ENCODE peak calls at places on chromosomes 12 and 14, in ten cellular contexts. X is NB4, V is ovary, I is GM23338, Z is A549, F is HepG2, Q is tibial artery, P is cardiac fibroblast, K is epithelial cell of esophagus, E is brain microvascular endothelial cell. C is an unnamed sample.

GRCh38 chr12:5456906-5457305 is 25.0 kb downstream of the NTF3 start:
- DNase-seq in F (no peak), E (peak), V (no peak), Q (peak), X (peak), Z (no peak), I (peak), P (peak), K (no peak), C (peak)

GRCh38 chr12:124098101-124098757 is 125.2 kb downstream of the ZNF664 start:
- DNase-seq in E (no peak), P (no peak), V (no peak), X (no peak), K (no peak), Z (no peak), I (no peak), F (no peak), Q (no peak), C (no peak)

GRCh38 chr14:36647827-36648753 is 13.6 kb upstream of the PAX9 start:
- DNase-seq in F (peak), P (peak), V (no peak), K (peak), Z (peak), X (no peak), Q (peak), I (peak), E (peak), C (peak)

GRCh38 chr14:62126885-62127478 is 364.8 kb downstream of the SNAPC1 start:
- DNase-seq in K (peak), I (peak), X (peak), Z (peak), Q (no peak), E (peak), F (peak), V (no peak), P (peak), C (peak)

GRCh38 chr12:87025976-87026375 is 769.8 kb upstream of the MGAT4C start:
- DNase-seq in X (no peak), Q (no peak), P (no peak), K (no peak), V (no peak), Z (no peak), I (no peak), F (no peak), E (no peak), C (no peak)

GRCh38 chr12:8823565-8824300 is 1.3 kb downstream of the A2ML1 start:
- DNase-seq in X (peak), F (no peak), I (peak), P (peak), K (peak), Z (no peak), V (peak), E (no peak), Q (no peak), C (no peak)

GRCh38 chr14:95313707-95314106 is 6.0 kb downstream of the CLMN start:
- DNase-seq in Q (peak), P (peak), Z (peak), F (peak), V (peak), X (peak), K (peak), I (no peak), E (peak), C (peak)

GRCh38 chr14:54166049-54166950 is 209.7 kb upstream of the BMP4 start:
- DNase-seq in E (no peak), F (no peak), I (no peak), K (peak), P (no peak), X (no peak), Z (no peak), V (no peak), Q (no peak), C (no peak)

GRCh38 chr14:87628129-87628528 is 364.9 kb downstream of the GALC start:
- DNase-seq in V (peak), F (peak), K (no peak), E (no peak), I (peak), Q (no peak), Z (no peak), P (no peak), X (peak), C (peak)

GRCh38 chr12:116123511-116124258 is 153.8 kb downstream of the MED13L start:
- DNase-seq in K (peak), X (peak), Q (no peak), P (peak), V (no peak), F (no peak), I (no peak), E (peak), Z (no peak), C (peak)

GRCh38 chr12:1811281-1811947 is 9.0 kb upstream of the LRTM2 start:
- DNase-seq in I (no peak), F (peak), Q (no peak), E (peak), X (peak), Z (no peak), P (peak), V (no peak), K (no peak), C (no peak)

GRCh38 chr12:93243689-93244513 is 133.8 kb upstream of the NUDT4 start:
- DNase-seq in Q (no peak), F (peak), P (peak), K (peak), Z (no peak), V (peak), E (no peak), X (peak), I (no peak), C (peak)

GRCh38 chr14:31927348-31927826 is 149.7 kb upstream of the ARHGAP5 start:
- DNase-seq in Z (peak), F (peak), K (peak), Q (no peak), P (peak), V (no peak), X (no peak), E (peak), I (peak), C (peak)

DNA sequence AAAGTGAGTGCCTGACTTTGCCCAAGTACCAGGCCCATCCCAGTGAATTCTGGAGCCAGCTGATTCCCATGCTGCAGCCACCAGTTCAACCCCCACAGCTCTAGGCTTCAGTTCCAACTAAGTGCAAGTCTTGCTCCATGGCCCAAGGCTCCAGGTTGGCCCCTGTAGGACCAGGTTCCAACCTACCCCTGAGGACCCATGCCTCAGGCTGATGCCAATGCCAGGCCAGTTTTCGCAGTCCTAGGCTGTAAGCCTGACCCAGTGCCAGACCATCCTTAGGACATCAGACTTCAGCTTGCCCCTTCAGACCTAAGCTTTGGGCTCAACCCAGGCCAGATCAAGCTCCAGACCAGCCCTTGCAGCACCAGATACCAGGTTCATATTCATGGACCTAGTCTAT is 352.6 kb downstream of the FSCB start:
- DNase-seq in Q (no peak), P (no peak), K (no peak), E (no peak), V (no peak), Z (no peak), I (no peak), X (no peak), F (no peak), C (no peak)
- TF ChIP-seq CTCF in Q (no peak), P (no peak), K (no peak), E (no peak), V (no peak), Z (no peak), I (no peak), X (no peak), F (no peak), C (no peak)

GRCh38 chr12:113650476-113650875 is 178.8 kb upstream of the LHX5 start:
- DNase-seq in V (no peak), P (no peak), F (no peak), K (no peak), I (no peak), X (no peak), Z (no peak), Q (no peak), E (no peak), C (no peak)
- TF ChIP-seq CTCF in V (no peak), P (no peak), F (no peak), K (no peak), I (no peak), X (no peak), Z (no peak), Q (no peak), E (no peak), C (no peak)

GRCh38 chr14:75371297-75371696 is 56.5 kb upstream of the JDP2 start:
- DNase-seq in P (no peak), F (no peak), Q (no peak), I (no peak), V (no peak), E (no peak), K (no peak), Z (no peak), X (no peak), C (no peak)
- TF ChIP-seq CTCF in P (no peak), F (no peak), Q (no peak), I (no peak), V (no peak), E (no peak), K (no peak), Z (no peak), X (no peak), C (no peak)

GRCh38 chr14:104800600-104801283 is at the start of gene ZBTB42:
- DNase-seq in Q (peak), P (peak), F (peak), K (peak), E (peak), I (peak), V (peak), Z (no peak), X (peak), C (peak)

GRCh38 chr14:104799239-104799599 is 1.7 kb upstream of the ZBTB42 start:
- DNase-seq in Q (no peak), K (no peak), V (no peak), F (no peak), P (no peak), X (no peak), I (no peak), E (no peak), Z (no peak), C (no peak)

GRCh38 chr14:104798300-104799238 is 2.3 kb upstream of the ZBTB42 start:
- DNase-seq in I (no peak), X (no peak), V (no peak), E (no peak), F (no peak), P (no peak), Z (no peak), Q (no peak), K (no peak), C (no peak)

GRCh38 chr14:104801284-104802119 is 601 bp downstream of the ZBTB42 start:
- DNase-seq in V (no peak), Z (no peak), F (no peak), P (no peak), I (no peak), E (no peak), Q (no peak), K (peak), X (no peak), C (no peak)

GRCh38 chr14:104799657-104800599 is 973 bp upstream of the ZBTB42 start:
- DNase-seq in Z (peak), K (peak), X (peak), V (peak), I (peak), P (peak), Q (peak), E (peak), F (peak), C (peak)
- TF ChIP-seq CTCF in Z (peak), K (peak), X (peak), V (peak), I (peak), P (peak), Q (peak), E (peak), F (peak), C (peak)

GRCh38 chr12:128613821-128614220 is 209.9 kb downstream of the SLC15A4 start:
- DNase-seq in P (no peak), I (peak), Q (no peak), V (no peak), K (no peak), E (no peak), F (no peak), X (peak), Z (no peak), C (no peak)
- TF ChIP-seq CTCF in P (no peak), I (no peak), Q (no peak), V (no peak), K (no peak), E (no peak), F (no peak), X (peak), Z (no peak), C (no peak)

DNA sequence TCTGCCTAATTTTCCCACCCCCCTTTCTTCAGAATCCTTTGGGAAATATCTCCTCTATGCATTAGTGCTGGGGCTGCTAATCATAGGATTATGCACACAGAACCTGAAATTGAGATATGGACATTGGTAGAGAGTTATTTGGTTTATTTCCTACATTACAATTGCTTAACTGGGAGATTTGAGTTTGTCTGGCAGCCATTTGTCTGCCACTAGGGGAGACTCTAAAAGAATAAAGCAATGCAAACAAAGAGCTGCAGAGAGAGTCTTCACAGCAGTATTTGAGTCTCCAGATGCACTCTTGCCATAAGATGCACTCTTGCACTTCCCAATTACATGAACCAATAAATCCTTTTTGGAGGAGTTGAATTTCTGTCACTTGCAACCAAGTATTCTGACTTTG is 12.0 kb upstream of the PCNX4 start:
- DNase-seq in P (no peak), Z (no peak), K (no peak), V (no peak), E (no peak), F (no peak), X (no peak), Q (no peak), I (peak), C (no peak)
- TF ChIP-seq CTCF in P (peak), Z (no peak), K (peak), V (no peak), E (peak), F (no peak), X (no peak), Q (no peak), I (peak), C (peak)

GRCh38 chr14:65229431-65230286 is 127.3 kb upstream of the MAX start:
- DNase-seq in P (peak), F (peak), X (no peak), V (peak), Q (peak), K (no peak), E (no peak), Z (no peak), I (peak), C (peak)
- TF ChIP-seq CTCF in P (no peak), F (peak), X (no peak), V (no peak), Q (no peak), K (no peak), E (no peak), Z (no peak), I (no peak), C (no peak)

C was measured in foreskin fibroblast.